ENCODE peak calls at places on chromosomes 11 and 22, in nine cellular contexts. R is lung microvascular endothelial cell; W is GM20000; A is astrocyte of the spinal cord; J is left cardiac atrium; L is NCI-H1092 treated with DMSO at 0.1 percent for 48 hours; Y is OCI-M1; V is iris pigment epithelial cell; M is activated CD4-positive, alpha-beta T cell treated with anti-CD3 and anti-CD28 coated beads for 36 hours. U is an unnamed sample.

GRCh38 chr11:7332451-7332850 is 80.7 kb downstream of the SYT9 start:
- DNase-seq in Y (no peak), A (no peak), L (no peak), R (no peak), W (no peak), M (no peak), V (no peak), J (no peak), U (no peak)

GRCh38 chr11:72754544-72755155 is 2.4 kb upstream of the ARAP1 start:
- DNase-seq in W (no peak), R (no peak), A (no peak), L (no peak), J (no peak), Y (no peak), M (no peak), V (no peak), U (no peak)

GRCh38 chr11:119195680-119196079 is 10.4 kb downstream of the NHERF4 start:
- DNase-seq in V (peak), A (peak), R (peak), W (no peak), J (peak), Y (no peak), L (peak), M (no peak), U (no peak)

GRCh38 chr11:13942908-13943505 is 19.5 kb upstream of the SPON1 start:
- DNase-seq in J (no peak), V (peak), Y (no peak), W (no peak), A (peak), M (no peak), L (no peak), R (no peak), U (no peak)

GRCh38 chr11:80327971-80328614 is 887.3 kb upstream of the TENM4 start:
- DNase-seq in W (no peak), J (no peak), M (no peak), V (no peak), Y (no peak), R (no peak), L (no peak), A (peak), U (no peak)

GRCh38 chr22:23237201-23237798 is 57.0 kb downstream of the BCR start:
- DNase-seq in J (peak), W (no peak), L (peak), A (peak), Y (no peak), R (peak), V (peak), M (no peak), U (no peak)

GRCh38 chr11:131025020-131025419 is 108.7 kb upstream of the SNX19 start:
- DNase-seq in M (no peak), A (peak), Y (no peak), W (peak), L (no peak), V (peak), R (peak), J (no peak), U (no peak)

GRCh38 chr22:46464296-46464695 is 73.1 kb downstream of the CELSR1 start:
- DNase-seq in J (no peak), M (no peak), R (no peak), Y (no peak), W (no peak), A (no peak), L (no peak), V (no peak), U (no peak)

GRCh38 chr11:95831198-95831883 is 41.0 kb downstream of the CEP57 start:
- DNase-seq in J (no peak), R (no peak), V (peak), A (peak), M (no peak), L (no peak), W (no peak), Y (no peak), U (no peak)

GRCh38 chr11:34344410-34345011 is 13.3 kb downstream of the ABTB2 start:
- DNase-seq in Y (no peak), V (no peak), R (no peak), M (no peak), W (no peak), A (no peak), L (no peak), J (no peak), U (no peak)

GRCh38 chr11:124633355-124633754 is 10.7 kb downstream of the TBRG1 start:
- DNase-seq in V (peak), R (peak), W (no peak), Y (peak), L (no peak), A (no peak), J (no peak), M (no peak), U (no peak)

GRCh38 chr11:86408845-86409244 is 34.2 kb downstream of the CCDC81 start:
- DNase-seq in L (no peak), A (no peak), M (no peak), Y (peak), V (no peak), J (no peak), R (no peak), W (no peak), U (no peak)

GRCh38 chr11:59216654-59217640 is 4.2 kb upstream of the MPEG1 start:
- DNase-seq in A (no peak), V (peak), J (no peak), W (peak), L (no peak), Y (peak), R (peak), M (peak), U (no peak)

GRCh38 chr11:128324531-128325141 is 262.7 kb downstream of the ETS1 start:
- DNase-seq in A (no peak), M (peak), V (no peak), W (no peak), J (no peak), R (no peak), Y (no peak), L (no peak), U (peak)

GRCh38 chr11:45917623-45918330 is at the start of gene PEX16:
- DNase-seq in M (peak), L (peak), R (peak), W (peak), Y (peak), J (peak), V (peak), A (peak), U (peak)

GRCh38 chr22:19875061-19875530 is 20.4 kb upstream of the GNB1L start:
- DNase-seq in A (no peak), J (peak), W (no peak), L (no peak), M (no peak), Y (no peak), R (no peak), V (no peak), U (no peak)

GRCh38 chr11:58316142-58316541 is 42.7 kb downstream of the OR5B17 start:
- DNase-seq in V (peak), W (no peak), R (peak), Y (no peak), M (no peak), L (no peak), A (peak), J (no peak), U (no peak)

GRCh38 chr11:75449776-75450175 is 16.8 kb upstream of the KLHL35 start:
- DNase-seq in J (no peak), R (no peak), A (no peak), L (no peak), Y (no peak), W (no peak), M (no peak), V (no peak), U (no peak)

GRCh38 chr22:46129390-46130041 is 20.8 kb upstream of the PPARA start:
- DNase-seq in W (peak), Y (peak), V (no peak), A (no peak), L (no peak), J (peak), R (no peak), M (no peak), U (no peak)

GRCh38 chr11:35141538-35141937 is 2.6 kb downstream of the CD44 start:
- DNase-seq in J (peak), L (no peak), R (peak), V (no peak), A (no peak), W (no peak), M (peak), Y (no peak), U (peak)

GRCh38 chr22:19496324-19496630 is 16.6 kb downstream of the CDC45 start:
- DNase-seq in A (no peak), L (no peak), V (no peak), Y (no peak), W (no peak), R (no peak), J (no peak), M (no peak), U (no peak)

GRCh38 chr11:111635706-111636045 is 33.4 kb downstream of the SIK2 start:
- DNase-seq in V (peak), W (no peak), L (peak), Y (peak), A (peak), R (no peak), J (peak), M (no peak), U (no peak)

GRCh38 chr11:32574446-32574845 is 9.2 kb upstream of the EIF3M start:
- DNase-seq in A (no peak), Y (no peak), L (no peak), M (no peak), J (no peak), W (no peak), V (no peak), R (no peak), U (no peak)

GRCh38 chr11:134452026-134452848 is 40.2 kb upstream of the B3GAT1 start:
- DNase-seq in L (no peak), A (no peak), V (no peak), J (no peak), R (no peak), W (no peak), M (no peak), Y (no peak), U (no peak)

GRCh38 chr11:66228521-66228920 is 39.9 kb upstream of the RAB1B start:
- DNase-seq in M (no peak), W (no peak), V (no peak), L (no peak), A (no peak), R (no peak), J (no peak), Y (no peak), U (no peak)

GRCh38 chr22:17785185-17786184 is 11.2 kb upstream of the BID start:
- DNase-seq in R (peak), J (peak), Y (peak), M (peak), A (no peak), W (no peak), V (no peak), L (no peak), U (peak)

GRCh38 chr11:6319879-6320410 is 356 bp downstream of the CAVIN3 start:
- DNase-seq in W (peak), R (peak), Y (no peak), V (peak), L (no peak), A (peak), J (peak), M (peak), U (peak)

GRCh38 chr11:126336646-126337045 is 18.8 kb upstream of the ST3GAL4 start:
- DNase-seq in M (no peak), L (no peak), V (no peak), R (peak), Y (no peak), A (no peak), J (no peak), W (no peak), U (no peak)